ENCODE peak calls at places on chromosomes 3 and 15, in seven cellular contexts. T is HFF-Myc, M is heart right ventricle, K is GM12865, F is endothelial cell, W is RWPE1, O is kidney epithelial cell. E is an unnamed sample.

GRCh38 chr3:43855674-43856299 is 165.0 kb downstream of the ABHD5 start:
- DNase-seq in T (no peak), M (peak), K (peak), F (peak), W (no peak), O (no peak), E (peak)

GRCh38 chr15:60651734-60652141 is 172.8 kb upstream of the ICE2 start:
- DNase-seq in T (no peak), M (no peak), K (peak), F (no peak), W (no peak), O (no peak), E (no peak)

GRCh38 chr3:48877671-48878070 is 21.0 kb downstream of the SLC25A20 start:
- DNase-seq in T (no peak), M (no peak), K (no peak), F (no peak), W (no peak), O (no peak), E (no peak)

GRCh38 chr3:48784426-48785120 is 63.1 kb downstream of the PRKAR2A start:
- DNase-seq in T (no peak), M (no peak), K (no peak), F (no peak), W (no peak), O (no peak), E (no peak)

GRCh38 chr3:71641669-71642068 is 58.1 kb upstream of the FOXP1 start:
- DNase-seq in T (no peak), M (no peak), K (peak), F (no peak), W (peak), O (no peak), E (peak)

GRCh38 chr3:142987080-142987700 is 14.2 kb upstream of the U2SURP start:
- DNase-seq in T (no peak), M (no peak), K (peak), F (no peak), W (peak), O (no peak), E (no peak)

GRCh38 chr3:46811615-46812236 is 51.5 kb downstream of the MYL3 start:
- DNase-seq in T (no peak), M (no peak), K (no peak), F (peak), W (no peak), O (no peak), E (no peak)

GRCh38 chr3:101303089-101303731 is 17.2 kb downstream of the IMPG2 start:
- DNase-seq in T (no peak), M (no peak), K (peak), F (no peak), W (peak), O (no peak), E (no peak)

GRCh38 chr3:149252272-149252671 is 30.6 kb upstream of the CP start:
- DNase-seq in T (no peak), M (no peak), K (no peak), F (no peak), W (no peak), O (no peak), E (no peak)

GRCh38 chr3:3316523-3316922 is 137.0 kb upstream of the CRBN start:
- DNase-seq in T (no peak), M (no peak), K (no peak), F (no peak), W (no peak), O (no peak), E (no peak)

GRCh38 chr3:185784317-185784716 is 40.5 kb downstream of the IGF2BP2 start:
- DNase-seq in T (no peak), M (no peak), K (no peak), F (no peak), W (no peak), O (no peak), E (no peak)

DNA sequence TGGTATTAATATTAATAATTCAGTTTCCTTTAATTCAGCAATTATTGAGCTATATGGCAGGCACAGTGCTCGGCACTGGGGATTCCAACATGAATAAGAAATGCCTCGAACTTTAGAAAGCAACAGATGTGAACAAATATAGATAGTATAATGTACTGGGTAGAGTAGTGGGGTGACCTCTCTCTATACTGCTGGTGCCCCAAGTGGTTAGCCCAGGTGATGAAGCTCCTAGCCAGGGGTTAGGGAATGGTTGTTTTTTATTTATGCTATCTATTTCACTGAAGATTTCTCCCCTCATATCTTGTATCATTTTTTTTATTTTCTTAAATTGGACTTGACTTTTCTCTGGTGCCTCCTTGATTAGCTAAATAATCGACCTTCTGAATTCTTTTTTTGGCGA is 62.1 kb downstream of the BHLHE40 start:
- DNase-seq in T (no peak), M (no peak), K (no peak), F (no peak), W (no peak), O (no peak), E (no peak)
- TF ChIP-seq CTCF in T (no peak), M (no peak), K (no peak), F (no peak), W (no peak), O (no peak), E (peak)

GRCh38 chr3:8767667-8768363 is 1.6 kb downstream of the OXTR start:
- DNase-seq in T (no peak), M (no peak), K (peak), F (peak), W (peak), O (no peak), E (no peak)
- TF ChIP-seq CTCF in T (peak), M (no peak), K (peak), F (peak), W (peak), O (peak), E (peak)

DNA sequence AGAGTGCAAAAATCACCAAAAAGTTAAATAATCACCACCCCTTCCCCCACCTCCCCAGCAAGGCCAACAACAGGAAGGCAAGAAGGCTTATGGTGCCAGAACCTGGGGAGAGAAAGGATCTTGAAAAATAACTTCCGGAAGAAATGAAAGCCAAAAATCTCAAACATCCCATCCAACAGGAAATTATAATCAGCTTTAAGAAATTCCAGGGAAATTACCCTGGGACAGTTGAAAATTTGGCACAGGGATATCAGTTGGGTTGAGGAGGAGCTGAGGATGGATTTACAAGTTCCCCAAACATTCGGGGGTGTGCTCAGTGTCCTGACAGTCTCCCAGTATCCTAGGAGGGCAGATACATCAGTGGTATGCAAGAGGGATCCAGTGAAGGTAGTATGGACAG is 82.7 kb downstream of the POLR2M start:
- DNase-seq in T (no peak), M (no peak), K (no peak), F (no peak), W (no peak), O (no peak), E (no peak)
- TF ChIP-seq CTCF in T (no peak), M (no peak), K (no peak), F (no peak), W (no peak), O (no peak), E (no peak)

GRCh38 chr3:135165260-135165659 is 370.2 kb downstream of the EPHB1 start:
- DNase-seq in T (no peak), M (no peak), K (no peak), F (no peak), W (no peak), O (no peak), E (no peak)

GRCh38 chr3:135157045-135157444 is 362.0 kb downstream of the EPHB1 start:
- DNase-seq in T (no peak), M (no peak), K (no peak), F (no peak), W (no peak), O (no peak), E (no peak)

GRCh38 chr3:135163701-135164100 is 368.6 kb downstream of the EPHB1 start:
- DNase-seq in T (no peak), M (no peak), K (no peak), F (no peak), W (no peak), O (no peak), E (no peak)

GRCh38 chr3:135159848-135160247 is 364.8 kb downstream of the EPHB1 start:
- DNase-seq in T (no peak), M (no peak), K (no peak), F (no peak), W (no peak), O (no peak), E (no peak)

DNA sequence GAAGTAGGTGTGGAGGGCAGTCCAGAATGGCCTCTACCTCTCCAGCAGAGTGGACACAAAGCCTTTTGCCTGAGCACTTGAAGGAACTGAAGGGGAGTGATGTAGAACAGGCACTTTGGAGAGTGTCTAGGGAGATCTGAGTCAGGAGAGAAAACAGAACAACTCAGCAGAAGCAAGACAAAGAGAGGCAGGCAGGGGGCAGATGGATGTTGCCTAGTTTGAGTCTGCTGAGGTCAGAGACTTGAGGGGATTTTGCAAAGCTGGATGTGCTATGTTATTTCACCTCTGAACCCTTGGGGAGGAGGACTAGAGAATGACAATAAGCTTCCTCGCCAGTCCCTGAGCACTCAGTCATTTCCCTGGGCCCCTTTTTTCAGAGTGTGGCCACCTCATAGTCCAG is 366.4 kb downstream of the EPHB1 start:
- DNase-seq in T (no peak), M (no peak), K (no peak), F (no peak), W (no peak), O (no peak), E (no peak)
- TF ChIP-seq CTCF in T (no peak), M (no peak), K (no peak), F (no peak), W (no peak), O (no peak), E (no peak)

DNA sequence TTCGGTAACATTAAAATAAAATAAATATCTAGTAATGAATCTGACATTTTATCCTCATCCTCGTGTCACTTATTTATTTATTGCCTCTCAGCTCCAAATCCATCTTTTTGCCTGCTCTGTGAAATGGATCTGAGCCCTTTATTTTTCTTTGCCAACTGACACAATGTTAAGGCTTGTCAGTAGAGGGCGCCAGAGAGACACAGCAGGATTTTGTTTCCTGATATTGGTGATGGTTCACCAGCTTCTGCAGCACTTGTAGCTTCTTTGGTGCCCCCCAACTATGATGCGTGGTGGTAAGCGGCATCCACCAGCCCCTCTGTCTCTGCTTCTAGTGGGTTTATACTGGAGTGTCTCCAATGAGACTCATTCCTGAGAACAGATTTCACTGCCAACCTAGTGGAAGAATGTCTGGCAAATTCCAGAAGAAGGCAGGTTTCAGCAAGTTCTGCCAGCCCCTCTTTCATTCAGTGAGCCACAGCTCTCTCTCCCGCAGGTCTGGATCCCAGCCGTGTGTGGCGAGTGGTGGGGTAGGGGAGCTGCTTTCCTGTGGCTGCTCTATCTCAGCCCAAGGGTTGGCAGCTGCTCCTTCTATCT is 472.0 kb upstream of the FRG2C start:
- DNase-seq in T (peak), M (no peak), K (peak), F (peak), W (peak), O (no peak), E (no peak)
- TF ChIP-seq CTCF in T (peak), M (peak), K (peak), F (peak), W (peak), O (peak), E (peak)

DNA sequence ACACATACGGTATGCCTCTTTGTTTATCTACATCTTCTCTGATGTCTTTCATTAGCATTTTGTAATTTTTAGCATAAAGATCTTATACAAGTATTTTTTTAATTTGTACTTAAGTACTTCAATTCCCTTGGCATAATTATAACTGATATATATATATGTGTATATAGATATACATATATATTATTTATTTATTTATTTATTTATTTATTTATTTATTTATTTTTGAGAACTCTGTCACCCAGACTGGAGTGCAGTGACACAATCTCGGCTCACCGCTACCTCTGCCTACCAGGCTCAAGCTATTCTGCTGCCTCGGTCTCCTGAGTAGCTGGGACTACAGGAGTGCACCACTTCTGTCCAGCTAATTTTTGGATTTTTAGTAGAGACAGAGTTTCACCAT is 382.7 kb downstream of the EPHA3 start:
- DNase-seq in T (no peak), M (no peak), K (no peak), F (no peak), W (no peak), O (no peak), E (no peak)
- TF ChIP-seq CTCF in T (no peak), M (no peak), K (no peak), F (no peak), W (no peak), O (no peak), E (no peak)

GRCh38 chr3:127697531-127698240 is 24.9 kb downstream of the ABTB1 start:
- DNase-seq in T (peak), M (peak), K (peak), F (peak), W (peak), O (no peak), E (peak)

GRCh38 chr3:127691974-127692373 is 19.2 kb downstream of the ABTB1 start:
- DNase-seq in T (no peak), M (peak), K (no peak), F (no peak), W (no peak), O (no peak), E (no peak)

GRCh38 chr3:127692501-127693335 is 20.0 kb downstream of the ABTB1 start:
- DNase-seq in T (no peak), M (peak), K (no peak), F (no peak), W (no peak), O (no peak), E (no peak)

GRCh38 chr3:127693336-127693843 is 20.6 kb downstream of the ABTB1 start:
- DNase-seq in T (no peak), M (peak), K (no peak), F (no peak), W (no peak), O (no peak), E (no peak)

GRCh38 chr3:127694467-127695215 is 21.9 kb downstream of the ABTB1 start:
- DNase-seq in T (no peak), M (peak), K (peak), F (peak), W (peak), O (no peak), E (no peak)
- TF ChIP-seq CTCF in T (peak), M (peak), K (peak), F (no peak), W (peak), O (peak), E (peak)

E was measured in GM12864.